ENCODE peak calls at places on chromosome 18, in seven cellular contexts. J is GM12865, W is fibroblast of the aortic adventitia, O is heart right ventricle, R is kidney, C is fibroblast of mammary gland, B is WERI-Rb-1. V is an unnamed sample.

GRCh38 chr18:2961828-2962227 is 51.1 kb downstream of the LPIN2 start:
- DNase-seq in J (peak), W (peak), O (no peak), R (no peak), C (peak), B (no peak), V (peak)

GRCh38 chr18:69885841-69886531 is 61.7 kb downstream of the CD226 start:
- DNase-seq in J (peak), W (no peak), O (no peak), R (no peak), C (no peak), B (no peak), V (no peak)

GRCh38 chr18:56770097-56770496 is 118.9 kb downstream of the WDR7 start:
- DNase-seq in J (no peak), W (no peak), O (no peak), R (no peak), C (no peak), B (no peak), V (no peak)

GRCh38 chr18:45745817-45746461 is 22.0 kb downstream of the SLC14A1 start:
- DNase-seq in J (no peak), W (peak), O (no peak), R (no peak), C (no peak), B (no peak), V (peak)

GRCh38 chr18:79524181-79525078 is 128.7 kb downstream of the NFATC1 start:
- DNase-seq in J (peak), W (no peak), O (no peak), R (peak), C (no peak), B (no peak), V (no peak)

GRCh38 chr18:54772081-54772480 is 56.2 kb upstream of the RAB27B start:
- DNase-seq in J (no peak), W (peak), O (no peak), R (no peak), C (peak), B (no peak), V (no peak)

GRCh38 chr18:37565985-37566478 is 434 bp upstream of the CELF4 start:
- DNase-seq in J (no peak), W (peak), O (peak), R (peak), C (peak), B (peak), V (peak)

GRCh38 chr18:31162419-31162793 is 250 bp downstream of the DSC1 start:
- DNase-seq in J (no peak), W (no peak), O (no peak), R (no peak), C (no peak), B (no peak), V (no peak)

DNA sequence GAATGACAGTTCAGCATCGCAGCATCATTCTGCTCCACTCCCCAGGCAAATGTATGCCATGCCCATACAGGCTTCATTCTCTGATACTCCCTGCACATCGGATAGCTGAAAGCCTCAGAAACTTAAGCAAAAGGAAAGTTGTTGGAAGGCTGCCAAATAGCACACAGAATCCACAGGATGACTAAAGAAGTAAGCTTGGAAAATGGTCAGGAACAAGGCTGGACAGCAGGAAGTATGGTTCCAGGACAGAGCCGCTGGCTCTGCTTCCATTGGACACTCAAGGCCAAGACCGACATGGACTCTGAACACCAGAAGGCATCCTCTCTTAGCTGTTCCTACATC is 256.5 kb downstream of the CDH20 start:
- DNase-seq in J (no peak), W (peak), O (no peak), R (no peak), C (peak), B (no peak), V (peak)
- H3K4me3 ChIP-seq in J (no peak), W (no peak), O (no peak), R (no peak), C (no peak), B (no peak), V (no peak)

GRCh38 chr18:49647496-49648168 is 85.8 kb downstream of the LIPG start:
- DNase-seq in J (no peak), W (peak), O (no peak), R (no peak), C (peak), B (no peak), V (peak)

GRCh38 chr18:49648326-49648725 is 86.5 kb downstream of the LIPG start:
- DNase-seq in J (no peak), W (no peak), O (peak), R (no peak), C (peak), B (peak), V (no peak)

GRCh38 chr18:49646864-49647263 is 85.0 kb downstream of the LIPG start:
- DNase-seq in J (no peak), W (no peak), O (no peak), R (no peak), C (no peak), B (no peak), V (no peak)

GRCh38 chr18:49645196-49645595 is 83.3 kb downstream of the LIPG start:
- DNase-seq in J (no peak), W (no peak), O (no peak), R (no peak), C (no peak), B (no peak), V (no peak)

GRCh38 chr18:49645836-49646235 is 84.0 kb downstream of the LIPG start:
- DNase-seq in J (no peak), W (peak), O (peak), R (no peak), C (peak), B (no peak), V (peak)
- TF ChIP-seq CTCF in J (no peak), W (no peak), O (no peak), R (no peak), C (no peak), B (no peak), V (no peak)

DNA sequence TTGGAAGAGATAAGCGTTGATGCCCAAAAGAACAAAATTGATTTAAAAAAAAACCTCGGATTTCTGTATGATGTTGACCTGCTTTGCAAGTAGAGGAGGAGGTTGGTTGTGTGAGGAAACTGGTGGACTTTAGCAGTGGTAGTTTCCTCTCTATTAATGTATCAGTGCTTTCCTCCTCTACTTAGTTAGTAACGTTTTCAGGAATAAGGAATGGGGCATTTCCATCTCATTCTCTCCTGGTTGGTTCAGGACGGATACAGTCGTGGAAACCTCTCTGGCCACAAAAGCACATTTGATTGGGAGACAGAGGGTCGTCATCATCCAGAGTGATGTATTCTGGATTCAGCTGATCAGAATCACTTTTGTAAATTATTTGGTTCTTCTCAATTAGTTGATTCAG is 1.5 kb downstream of the FHOD3 start:
- DNase-seq in J (no peak), W (no peak), O (no peak), R (no peak), C (no peak), B (no peak), V (no peak)
- H3K4me3 ChIP-seq in J (peak), W (no peak), O (peak), R (peak), C (no peak), B (no peak), V (peak)

DNA sequence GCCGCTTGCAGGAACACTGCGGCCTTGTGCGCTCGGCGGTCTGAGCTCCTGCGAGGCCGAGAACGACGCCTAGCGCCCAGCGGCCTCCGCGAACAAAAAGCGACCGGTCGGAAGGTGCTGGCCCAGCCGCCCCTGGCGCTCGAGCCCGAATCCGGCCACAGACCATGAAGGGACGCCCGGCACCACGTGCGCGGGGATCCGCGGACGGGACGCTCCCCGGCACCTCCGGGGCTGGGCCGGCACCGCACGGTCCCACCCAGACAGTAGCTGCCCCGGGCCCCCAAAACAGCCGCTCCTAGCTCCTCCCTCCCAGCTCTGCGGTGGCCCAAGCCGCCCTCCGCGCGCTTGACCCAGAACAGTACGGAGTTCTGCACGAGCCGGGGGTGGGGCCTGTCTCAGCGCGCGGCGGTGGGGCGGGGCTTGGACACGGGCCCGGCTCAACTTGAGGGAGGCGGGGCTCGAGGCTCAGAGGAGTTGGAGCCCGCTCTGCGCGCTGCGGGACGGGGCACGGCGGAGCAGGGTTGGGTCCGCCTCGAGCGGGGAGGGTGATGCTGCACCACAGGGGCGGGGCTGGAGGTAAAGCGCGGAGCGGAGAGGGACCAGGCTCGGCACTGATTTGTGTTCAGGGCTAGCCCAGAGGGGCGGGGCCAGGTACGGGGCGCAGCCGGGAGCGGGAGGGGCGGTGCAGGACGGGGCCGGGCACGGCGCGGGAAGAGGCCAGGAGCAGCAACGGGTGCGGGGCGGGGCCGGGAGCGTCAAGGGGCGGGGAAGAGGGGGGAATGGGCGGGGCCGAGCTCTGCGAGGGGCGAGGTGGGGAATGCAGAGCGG is 538 bp upstream of the IMPA2 start:
- DNase-seq in J (peak), W (peak), O (peak), R (peak), C (peak), B (peak), V (peak)
- TF ChIP-seq CTCF in J (no peak), W (no peak), O (no peak), R (no peak), C (no peak), B (no peak), V (no peak)

GRCh38 chr18:77250501-77250925 is 865 bp downstream of the GALR1 start:
- DNase-seq in J (no peak), W (no peak), O (no peak), R (peak), C (no peak), B (no peak), V (no peak)
- H3K4me3 ChIP-seq in J (no peak), W (no peak), O (peak), R (no peak), C (no peak), B (no peak), V (no peak)

DNA sequence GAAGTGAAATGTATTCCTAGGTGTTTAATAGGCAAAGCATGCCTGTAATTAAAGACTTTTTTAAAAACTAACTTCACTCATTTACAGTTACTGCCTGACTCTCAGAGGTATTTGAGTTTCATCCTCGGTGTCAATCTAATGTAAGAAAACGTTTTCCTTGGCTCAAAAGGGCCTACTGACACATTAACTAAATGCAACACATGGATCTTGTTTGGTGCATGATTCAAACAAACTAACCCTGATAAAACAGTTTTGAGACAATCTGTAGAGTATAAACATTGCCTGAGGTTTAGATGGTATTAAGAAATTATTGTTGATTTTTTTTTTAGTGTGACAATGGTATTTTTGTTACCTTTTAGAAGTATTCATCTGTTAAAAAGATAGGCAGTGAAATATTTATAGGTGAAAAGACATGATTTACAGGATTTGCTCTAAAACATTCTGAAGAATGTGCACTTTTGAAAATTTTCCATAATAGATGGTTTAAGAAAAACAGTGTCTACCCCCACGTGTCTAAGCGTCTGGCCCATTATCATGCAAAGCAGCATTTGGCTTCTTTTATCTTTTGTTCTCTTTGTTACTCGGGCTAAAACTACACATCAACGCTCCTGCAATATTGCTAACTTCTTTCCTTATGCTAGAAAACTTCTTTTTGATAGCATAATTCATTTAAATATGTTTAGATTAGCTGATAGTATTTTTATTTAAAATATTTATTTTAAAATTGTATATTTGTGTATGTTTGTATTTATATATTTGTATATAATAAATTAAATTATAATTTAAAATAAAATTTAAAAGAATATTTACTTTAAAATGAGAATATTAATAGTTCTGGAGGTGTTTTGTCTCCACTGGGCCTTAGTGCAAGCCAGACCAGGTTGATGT is 160.2 kb upstream of the NDUFV2 start:
- DNase-seq in J (no peak), W (peak), O (no peak), R (no peak), C (peak), B (no peak), V (peak)
- TF ChIP-seq CTCF in J (no peak), W (no peak), O (no peak), R (no peak), C (no peak), B (no peak), V (no peak)

GRCh38 chr18:64645753-64646152 is 496.9 kb upstream of the LINC00305 start:
- DNase-seq in J (no peak), W (no peak), O (no peak), R (peak), C (no peak), B (no peak), V (no peak)
- H3K4me3 ChIP-seq in J (no peak), W (no peak), O (no peak), R (no peak), C (no peak), B (no peak), V (no peak)

DNA sequence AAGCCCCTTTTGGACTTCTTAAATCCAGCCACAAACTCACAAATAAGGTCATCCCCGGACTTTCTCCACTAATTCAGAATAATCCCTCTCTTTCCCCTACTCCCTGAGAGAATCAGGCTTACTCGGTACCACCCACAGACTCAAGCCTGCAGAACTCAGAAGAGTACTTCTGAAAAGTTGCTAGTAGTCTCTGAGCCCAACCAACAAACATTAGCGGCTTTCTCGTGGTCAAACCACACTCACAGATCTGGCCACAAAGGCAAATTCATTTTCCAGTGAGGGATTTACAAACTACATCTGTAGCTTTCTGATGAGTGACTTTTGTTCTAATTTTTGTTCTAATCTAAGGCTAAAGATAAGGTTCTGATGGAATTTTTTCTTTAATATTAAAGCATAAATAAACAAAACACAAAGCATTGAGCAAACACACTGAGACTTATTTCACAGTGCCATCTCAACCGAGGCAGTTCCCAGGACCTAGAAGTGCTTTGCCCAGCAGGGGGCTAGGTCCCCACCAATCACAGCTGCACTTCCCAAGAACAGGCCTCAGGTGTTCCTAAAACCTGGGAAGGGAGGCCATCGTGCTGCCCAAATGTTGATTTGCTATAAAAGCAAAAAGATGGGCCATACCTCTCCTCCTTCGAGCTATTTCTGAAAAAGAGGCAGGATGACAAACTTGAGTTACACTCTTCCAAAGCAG is 110.7 kb downstream of the COLEC12 start:
- DNase-seq in J (peak), W (peak), O (no peak), R (no peak), C (peak), B (no peak), V (no peak)
- TF ChIP-seq CTCF in J (no peak), W (peak), O (no peak), R (no peak), C (peak), B (peak), V (no peak)